ENCODE peak calls at places on chromosome 7, in nine cellular contexts. D, P, E, Y, Q, U, K, F and R are unnamed samples.
A peak's percentile ranks its signal among the peaks of the same experiment; 100 is the strongest.

GRCh38 chr7:139033346-139034114 is 2.3 kb downstream of the ZC3HAV1L start:
- DNase-seq in Y (no peak), K (no peak), D (no peak), F (no peak), E (no peak), Q (no peak), U (no peak), P (no peak), R (no peak)

GRCh38 chr7:30142710-30143109 is 7.9 kb downstream of the MTURN start:
- DNase-seq in Q (no peak), F (no peak), Y (no peak), D (peak; percentile 80), E (no peak), U (peak; percentile 60), K (no peak), P (no peak), R (peak; percentile 65)

GRCh38 chr7:20206104-20206896 is 10.9 kb downstream of the MACC1 start:
- DNase-seq in F (no peak), K (no peak), E (no peak), Y (no peak), U (no peak), P (no peak), Q (no peak), D (no peak), R (no peak)

GRCh38 chr7:17706734-17707133 is 233.6 kb downstream of the SNX13 start:
- DNase-seq in P (peak; percentile 85), Y (peak; percentile 74), E (peak; percentile 81), D (peak; percentile 71), U (peak; percentile 45), F (no peak), K (peak; percentile 49), Q (peak; percentile 44), R (peak; percentile 64)

GRCh38 chr7:21383217-21383832 is 44.6 kb upstream of the SP4 start:
- DNase-seq in E (peak; percentile 87), F (no peak), Q (no peak), P (no peak), K (no peak), D (no peak), U (no peak), Y (no peak), R (no peak)

GRCh38 chr7:139494835-139495568 is 11.5 kb upstream of the KLRG2 start:
- DNase-seq in E (no peak), D (no peak), Y (no peak), K (no peak), Q (no peak), P (no peak), U (no peak), F (no peak), R (no peak)

GRCh38 chr7:45028920-45029344 is 28.9 kb downstream of the CCM2 start:
- DNase-seq in F (no peak), P (no peak), Y (no peak), K (no peak), E (no peak), Q (no peak), D (no peak), U (no peak), R (no peak)

GRCh38 chr7:51346136-51346535 is 29.5 kb upstream of the COBL start:
- DNase-seq in P (peak; percentile 41), E (no peak), U (no peak), K (no peak), F (no peak), D (no peak), Y (no peak), Q (no peak), R (no peak)

GRCh38 chr7:98997836-98998235 is 119.5 kb downstream of the TRRAP start:
- DNase-seq in D (peak; percentile 58), E (no peak), Y (no peak), F (no peak), P (no peak), U (no peak), K (no peak), Q (no peak), R (no peak)

GRCh38 chr7:110534241-110534931 is 556.5 kb upstream of the LRRN3 start:
- DNase-seq in K (peak; percentile 29), Q (peak; percentile 33), F (no peak), E (no peak), D (peak; percentile 28), P (no peak), U (no peak), Y (peak; percentile 16), R (no peak)

DNA sequence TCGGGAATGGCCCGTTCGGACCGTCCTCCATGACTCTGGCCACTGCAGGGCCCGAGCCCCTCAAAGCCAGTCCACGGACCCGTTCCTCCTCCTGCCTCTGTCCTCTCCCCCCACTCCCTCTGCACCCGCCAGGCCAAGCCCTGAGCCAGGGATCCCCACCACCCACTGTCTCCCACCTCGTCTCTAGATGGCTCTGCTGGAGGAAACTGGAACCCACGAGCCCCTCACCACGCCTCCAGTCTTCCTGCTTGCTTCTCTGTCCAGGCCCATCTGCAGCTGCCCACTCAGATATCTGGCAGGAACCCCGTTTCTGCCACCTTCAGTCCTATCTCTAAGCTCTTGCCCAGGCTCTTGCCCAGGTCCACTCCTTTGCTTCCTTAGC is 24.3 kb downstream of the GRID2IP start:
- DNase-seq in Q (no peak), D (no peak), P (no peak), U (no peak), E (no peak), Y (no peak), K (no peak), F (no peak), R (no peak)
- H3K4me3 ChIP-seq in Q (no peak overlapping the region), D (no peak overlapping the region), P (no peak overlapping the region), U (peak overlapping the region; percentile 26), E (no peak overlapping the region), Y (peak overlapping the region; percentile 31), K (peak overlapping the region; percentile 44), F (peak overlapping the region; percentile 39), R (no peak overlapping the region)

GRCh38 chr7:2796358-2797352 is 47.5 kb downstream of the GNA12 start:
- DNase-seq in F (no peak), U (peak; percentile 43), E (no peak), Y (no peak), P (no peak), D (peak; percentile 66), K (no peak), Q (peak; percentile 47), R (no peak)
- H3K4me3 ChIP-seq in F (no peak overlapping the region), U (no peak overlapping the region), E (no peak overlapping the region), Y (no peak overlapping the region), P (no peak overlapping the region), D (peak overlapping the region; percentile 14), K (no peak overlapping the region), Q (no peak overlapping the region), R (no peak overlapping the region)

GRCh38 chr7:155303039-155303593 is 5.4 kb downstream of the INSIG1 start:
- DNase-seq in D (no peak), P (no peak), K (no peak), Y (no peak), U (no peak), Q (no peak), E (no peak), F (no peak), R (no peak)

GRCh38 chr7:155298288-155298833 is 683 bp downstream of the INSIG1 start:
- DNase-seq in P (no peak), E (peak; percentile 36), Q (peak; percentile 25), K (no peak), Y (no peak), D (peak; percentile 18), F (peak; percentile 14), U (peak; percentile 49), R (no peak)

GRCh38 chr7:155298834-155299538 is 1.3 kb downstream of the INSIG1 start:
- DNase-seq in U (peak; percentile 97), Y (peak; percentile 91), D (peak; percentile 90), F (peak; percentile 92), Q (peak; percentile 98), K (peak; percentile 98), P (peak; percentile 98), E (peak; percentile 96), R (peak; percentile 95)

GRCh38 chr7:155299539-155300202 is 2.0 kb downstream of the INSIG1 start:
- DNase-seq in D (peak; percentile 9), Y (no peak), F (peak; percentile 11), P (no peak), K (no peak), Q (no peak), U (peak; percentile 29), E (no peak), R (no peak)

GRCh38 chr7:155300641-155301452 is 3.2 kb downstream of the INSIG1 start:
- DNase-seq in Q (no peak), U (peak; percentile 33), P (no peak), F (no peak), K (no peak), D (peak; percentile 18), Y (no peak), E (no peak), R (no peak)
- H3K4me3 ChIP-seq in Q (no peak overlapping the region), U (peak overlapping the region; percentile 92), P (peak overlapping the region; percentile 44), F (no peak overlapping the region), K (no peak overlapping the region), D (peak overlapping the region; percentile 14), Y (no peak overlapping the region), E (no peak overlapping the region), R (peak overlapping the region; percentile 22)

GRCh38 chr7:84611391-84611790 is 416.8 kb upstream of the SEMA3A start:
- DNase-seq in E (no peak), U (no peak), P (no peak), Q (no peak), Y (no peak), F (no peak), D (no peak), K (no peak), R (no peak)
- H3K4me3 ChIP-seq in E (no peak overlapping the region), U (no peak overlapping the region), P (no peak overlapping the region), Q (no peak overlapping the region), Y (no peak overlapping the region), F (no peak overlapping the region), D (no peak overlapping the region), K (no peak overlapping the region), R (no peak overlapping the region)

GRCh38 chr7:43114451-43114765 is 2.0 kb downstream of the HECW1 start:
- DNase-seq in K (no peak), P (no peak), U (no peak), Q (no peak), E (no peak), F (no peak), Y (no peak), D (no peak), R (no peak)

GRCh38 chr7:43116451-43116850 is 4.0 kb downstream of the HECW1 start:
- DNase-seq in D (no peak), Y (no peak), Q (no peak), F (no peak), K (no peak), U (no peak), P (no peak), E (no peak), R (no peak)

GRCh38 chr7:43119371-43120069 is 7.1 kb downstream of the HECW1 start:
- DNase-seq in D (peak; percentile 90), E (peak; percentile 63), Q (no peak), Y (no peak), F (no peak), K (no peak), U (no peak), P (no peak), R (no peak)

GRCh38 chr7:43117842-43118241 is 5.4 kb downstream of the HECW1 start:
- DNase-seq in F (no peak), Y (no peak), Q (no peak), E (no peak), K (no peak), P (no peak), U (no peak), D (no peak), R (no peak)

GRCh38 chr7:43117025-43117424 is 4.6 kb downstream of the HECW1 start:
- DNase-seq in K (no peak), F (no peak), Q (no peak), P (no peak), Y (no peak), D (peak; percentile 88), E (no peak), U (no peak), R (no peak)
- H3K4me3 ChIP-seq in K (no peak overlapping the region), F (no peak overlapping the region), Q (no peak overlapping the region), P (no peak overlapping the region), Y (no peak overlapping the region), D (no peak overlapping the region), E (no peak overlapping the region), U (no peak overlapping the region), R (no peak overlapping the region)